ENCODE peak calls at places on chromosomes 1 and 21, in seven cellular contexts. One of them, this sample, is unnamed.

GRCh38 chr1:226411619-226412018 is 3.7 kb upstream of the PARP1 start:
- DNase-seq in HFF-Myc: no peak
- DNase-seq in mucosa of descending colon: no peak
- DNase-seq in B cell: no peak
- DNase-seq in RWPE2: no peak
- DNase-seq in Peyer's patch: no peak
- DNase-seq in IMR-90: no peak
- DNase-seq in this sample: no peak

GRCh38 chr1:21278898-21279819 is 11.1 kb downstream of the ECE1 start:
- DNase-seq in HFF-Myc: no peak
- DNase-seq in mucosa of descending colon: no peak
- DNase-seq in B cell: no peak
- DNase-seq in RWPE2: no peak
- DNase-seq in Peyer's patch: no peak
- DNase-seq in IMR-90: peak; percentile 65
- DNase-seq in this sample: peak; percentile 55

GRCh38 chr1:27966402-27967105 is 6.8 kb downstream of the XKR8 start:
- DNase-seq in HFF-Myc: no peak
- DNase-seq in mucosa of descending colon: no peak
- DNase-seq in B cell: no peak
- DNase-seq in RWPE2: no peak
- DNase-seq in Peyer's patch: no peak
- DNase-seq in IMR-90: no peak
- DNase-seq in this sample: no peak

GRCh38 chr1:55150880-55151582 is 64.1 kb downstream of the USP24 start:
- DNase-seq in HFF-Myc: no peak
- DNase-seq in mucosa of descending colon: no peak
- DNase-seq in B cell: no peak
- DNase-seq in RWPE2: no peak
- DNase-seq in Peyer's patch: no peak
- DNase-seq in IMR-90: no peak
- DNase-seq in this sample: no peak

GRCh38 chr21:42614811-42615342 is 38.5 kb upstream of the PDE9A start:
- DNase-seq in HFF-Myc: no peak
- DNase-seq in mucosa of descending colon: peak; percentile 50
- DNase-seq in B cell: no peak
- DNase-seq in RWPE2: peak; percentile 76
- DNase-seq in Peyer's patch: no peak
- DNase-seq in IMR-90: no peak
- DNase-seq in this sample: peak; percentile 29

GRCh38 chr1:117754061-117754969 is 148.5 kb downstream of the TENT5C start:
- DNase-seq in HFF-Myc: no peak
- DNase-seq in mucosa of descending colon: peak; percentile 62
- DNase-seq in B cell: peak; percentile 48
- DNase-seq in RWPE2: no peak
- DNase-seq in Peyer's patch: no peak
- DNase-seq in IMR-90: peak; percentile 59
- DNase-seq in this sample: no peak

GRCh38 chr21:15809818-15810217 is 80.0 kb downstream of the USP25 start:
- DNase-seq in HFF-Myc: no peak
- DNase-seq in mucosa of descending colon: no peak
- DNase-seq in B cell: no peak
- DNase-seq in RWPE2: no peak
- DNase-seq in Peyer's patch: no peak
- DNase-seq in IMR-90: peak; percentile 78
- DNase-seq in this sample: no peak

GRCh38 chr1:59163268-59164092 is 133.4 kb upstream of the FGGY start:
- DNase-seq in HFF-Myc: no peak
- DNase-seq in mucosa of descending colon: no peak
- DNase-seq in B cell: no peak
- DNase-seq in RWPE2: no peak
- DNase-seq in Peyer's patch: no peak
- DNase-seq in IMR-90: peak; percentile 65
- DNase-seq in this sample: no peak

GRCh38 chr1:109917429-109918076 is 6.9 kb downstream of the CSF1 start:
- DNase-seq in HFF-Myc: no peak
- DNase-seq in mucosa of descending colon: no peak
- DNase-seq in B cell: no peak
- DNase-seq in RWPE2: no peak
- DNase-seq in Peyer's patch: peak; percentile 30
- DNase-seq in IMR-90: peak; percentile 81
- DNase-seq in this sample: no peak

GRCh38 chr1:245807306-245807705 is 652.5 kb downstream of the KIF26B start:
- DNase-seq in HFF-Myc: no peak
- DNase-seq in mucosa of descending colon: no peak
- DNase-seq in B cell: peak; percentile 42
- DNase-seq in RWPE2: no peak
- DNase-seq in Peyer's patch: no peak
- DNase-seq in IMR-90: no peak
- DNase-seq in this sample: no peak

GRCh38 chr1:202107801-202108731 is 14.7 kb upstream of the GPR37L1 start:
- DNase-seq in HFF-Myc: no peak
- DNase-seq in mucosa of descending colon: peak; percentile 83
- DNase-seq in B cell: no peak
- DNase-seq in RWPE2: no peak
- DNase-seq in Peyer's patch: peak; percentile 89
- DNase-seq in IMR-90: no peak
- DNase-seq in this sample: no peak

GRCh38 chr1:9066945-9067807 is 2.3 kb downstream of the SLC2A5 start:
- DNase-seq in HFF-Myc: peak; percentile 52
- DNase-seq in mucosa of descending colon: no peak
- DNase-seq in B cell: no peak
- DNase-seq in RWPE2: peak; percentile 64
- DNase-seq in Peyer's patch: no peak
- DNase-seq in IMR-90: peak; percentile 91
- DNase-seq in this sample: no peak

GRCh38 chr21:45259206-45259795 is 28.4 kb downstream of the POFUT2 start:
- DNase-seq in HFF-Myc: no peak
- DNase-seq in mucosa of descending colon: no peak
- DNase-seq in B cell: no peak
- DNase-seq in RWPE2: peak; percentile 14
- DNase-seq in Peyer's patch: no peak
- DNase-seq in IMR-90: no peak
- DNase-seq in this sample: no peak

GRCh38 chr1:188433428-188433827 is 1604.7 kb downstream of the PLA2G4A start:
- DNase-seq in HFF-Myc: no peak
- DNase-seq in mucosa of descending colon: no peak
- DNase-seq in B cell: no peak
- DNase-seq in RWPE2: no peak
- DNase-seq in Peyer's patch: no peak
- DNase-seq in IMR-90: peak; percentile 83
- DNase-seq in this sample: no peak

GRCh38 chr1:46448109-46448911 is 41.3 kb upstream of the DMBX1 start:
- DNase-seq in HFF-Myc: no peak
- DNase-seq in mucosa of descending colon: no peak
- DNase-seq in B cell: no peak
- DNase-seq in RWPE2: no peak
- DNase-seq in Peyer's patch: no peak
- DNase-seq in IMR-90: no peak
- DNase-seq in this sample: no peak

GRCh38 chr1:159279754-159280153 is 22.4 kb upstream of the FCER1A start:
- DNase-seq in HFF-Myc: no peak
- DNase-seq in mucosa of descending colon: no peak
- DNase-seq in B cell: no peak
- DNase-seq in RWPE2: no peak
- DNase-seq in Peyer's patch: no peak
- DNase-seq in IMR-90: no peak
- DNase-seq in this sample: no peak

GRCh38 chr1:202251424-202252256 is 58.0 kb downstream of the LGR6 start:
- DNase-seq in HFF-Myc: no peak
- DNase-seq in mucosa of descending colon: no peak
- DNase-seq in B cell: no peak
- DNase-seq in RWPE2: peak; percentile 21
- DNase-seq in Peyer's patch: no peak
- DNase-seq in IMR-90: no peak
- DNase-seq in this sample: no peak

GRCh38 chr1:204127597-204128242 is 24.1 kb downstream of the ETNK2 start:
- DNase-seq in HFF-Myc: peak; percentile 59
- DNase-seq in mucosa of descending colon: peak; percentile 67
- DNase-seq in B cell: no peak
- DNase-seq in RWPE2: no peak
- DNase-seq in Peyer's patch: no peak
- DNase-seq in IMR-90: peak; percentile 88
- DNase-seq in this sample: no peak

GRCh38 chr1:173601588-173601987 is 1.3 kb downstream of the SLC9C2 start:
- DNase-seq in HFF-Myc: no peak
- DNase-seq in mucosa of descending colon: no peak
- DNase-seq in B cell: no peak
- DNase-seq in RWPE2: no peak
- DNase-seq in Peyer's patch: no peak
- DNase-seq in IMR-90: no peak
- DNase-seq in this sample: no peak

GRCh38 chr21:9759972-9760371 is 761.4 kb upstream of the TPTE start:
- DNase-seq in HFF-Myc: no peak
- DNase-seq in mucosa of descending colon: no peak
- DNase-seq in B cell: no peak
- DNase-seq in RWPE2: no peak
- DNase-seq in Peyer's patch: no peak
- DNase-seq in IMR-90: no peak
- DNase-seq in this sample: no peak

GRCh38 chr1:98920441-98921110 is 84.1 kb downstream of the PLPPR5 start:
- DNase-seq in HFF-Myc: peak; percentile 15
- DNase-seq in mucosa of descending colon: no peak
- DNase-seq in B cell: no peak
- DNase-seq in RWPE2: no peak
- DNase-seq in Peyer's patch: no peak
- DNase-seq in IMR-90: peak; percentile 77
- DNase-seq in this sample: no peak

GRCh38 chr1:12615166-12615915 is 2.7 kb downstream of the DHRS3 start:
- DNase-seq in HFF-Myc: no peak
- DNase-seq in mucosa of descending colon: no peak
- DNase-seq in B cell: no peak
- DNase-seq in RWPE2: no peak
- DNase-seq in Peyer's patch: no peak
- DNase-seq in IMR-90: peak; percentile 49
- DNase-seq in this sample: no peak

GRCh38 chr1:206637605-206638004 is 2.3 kb downstream of the DYRK3 start:
- DNase-seq in HFF-Myc: no peak
- DNase-seq in mucosa of descending colon: no peak
- DNase-seq in B cell: no peak
- DNase-seq in RWPE2: no peak
- DNase-seq in Peyer's patch: no peak
- DNase-seq in IMR-90: no peak
- DNase-seq in this sample: no peak

GRCh38 chr1:52751589-52752306 is 25.5 kb downstream of the ZYG11B start:
- DNase-seq in HFF-Myc: no peak
- DNase-seq in mucosa of descending colon: no peak
- DNase-seq in B cell: no peak
- DNase-seq in RWPE2: no peak
- DNase-seq in Peyer's patch: no peak
- DNase-seq in IMR-90: peak; percentile 60
- DNase-seq in this sample: no peak

GRCh38 chr1:115717541-115717940 is 51.0 kb downstream of the CASQ2 start:
- DNase-seq in HFF-Myc: no peak
- DNase-seq in mucosa of descending colon: peak; percentile 46
- DNase-seq in B cell: no peak
- DNase-seq in RWPE2: no peak
- DNase-seq in Peyer's patch: no peak
- DNase-seq in IMR-90: peak; percentile 15
- DNase-seq in this sample: no peak
- TF ChIP-seq CTCF in HFF-Myc: peak; percentile 33
- TF ChIP-seq CTCF in mucosa of descending colon: no peak
- TF ChIP-seq CTCF in B cell: peak; percentile 33
- TF ChIP-seq CTCF in RWPE2: peak; percentile 47
- TF ChIP-seq CTCF in Peyer's patch: peak; percentile 53
- TF ChIP-seq CTCF in IMR-90: peak; percentile 35
- TF ChIP-seq CTCF in this sample: no peak

GRCh38 chr21:26843912-26844257 is 1.3 kb downstream of the ADAMTS1 start:
- DNase-seq in HFF-Myc: no peak
- DNase-seq in mucosa of descending colon: peak; percentile 30
- DNase-seq in B cell: no peak
- DNase-seq in RWPE2: no peak
- DNase-seq in Peyer's patch: no peak
- DNase-seq in IMR-90: peak; percentile 55
- DNase-seq in this sample: no peak

GRCh38 chr21:26845066-26845749 is at the start of gene ADAMTS1:
- DNase-seq in HFF-Myc: no peak
- DNase-seq in mucosa of descending colon: peak; percentile 77
- DNase-seq in B cell: no peak
- DNase-seq in RWPE2: peak; percentile 77
- DNase-seq in Peyer's patch: peak; percentile 77
- DNase-seq in IMR-90: peak; percentile 92
- DNase-seq in this sample: peak; percentile 61

GRCh38 chr21:26845750-26846035 is 484 bp upstream of the ADAMTS1 start:
- DNase-seq in HFF-Myc: no peak
- DNase-seq in mucosa of descending colon: peak; percentile 35
- DNase-seq in B cell: no peak
- DNase-seq in RWPE2: no peak
- DNase-seq in Peyer's patch: no peak
- DNase-seq in IMR-90: no peak
- DNase-seq in this sample: no peak

GRCh38 chr21:26842976-26843911 is 2.0 kb downstream of the ADAMTS1 start:
- DNase-seq in HFF-Myc: peak; percentile 87
- DNase-seq in mucosa of descending colon: peak; percentile 88
- DNase-seq in B cell: no peak
- DNase-seq in RWPE2: peak; percentile 87
- DNase-seq in Peyer's patch: peak; percentile 61
- DNase-seq in IMR-90: peak; percentile 96
- DNase-seq in this sample: peak; percentile 48

GRCh38 chr21:26844258-26845065 is 747 bp downstream of the ADAMTS1 start:
- DNase-seq in HFF-Myc: no peak
- DNase-seq in mucosa of descending colon: peak; percentile 53
- DNase-seq in B cell: no peak
- DNase-seq in RWPE2: no peak
- DNase-seq in Peyer's patch: no peak
- DNase-seq in IMR-90: peak; percentile 22
- DNase-seq in this sample: peak; percentile 44
- TF ChIP-seq CTCF in HFF-Myc: no peak
- TF ChIP-seq CTCF in mucosa of descending colon: no peak
- TF ChIP-seq CTCF in B cell: no peak
- TF ChIP-seq CTCF in RWPE2: peak; percentile 15
- TF ChIP-seq CTCF in Peyer's patch: no peak
- TF ChIP-seq CTCF in IMR-90: no peak
- TF ChIP-seq CTCF in this sample: no peak

GRCh38 chr1:242189591-242189990 is 190.7 kb upstream of the MAP1LC3C start:
- DNase-seq in HFF-Myc: no peak
- DNase-seq in mucosa of descending colon: no peak
- DNase-seq in B cell: no peak
- DNase-seq in RWPE2: no peak
- DNase-seq in Peyer's patch: no peak
- DNase-seq in IMR-90: no peak
- DNase-seq in this sample: no peak
- TF ChIP-seq CTCF in HFF-Myc: no peak
- TF ChIP-seq CTCF in mucosa of descending colon: no peak
- TF ChIP-seq CTCF in B cell: no peak
- TF ChIP-seq CTCF in RWPE2: no peak
- TF ChIP-seq CTCF in Peyer's patch: no peak
- TF ChIP-seq CTCF in IMR-90: no peak
- TF ChIP-seq CTCF in this sample: no peak

DNA sequence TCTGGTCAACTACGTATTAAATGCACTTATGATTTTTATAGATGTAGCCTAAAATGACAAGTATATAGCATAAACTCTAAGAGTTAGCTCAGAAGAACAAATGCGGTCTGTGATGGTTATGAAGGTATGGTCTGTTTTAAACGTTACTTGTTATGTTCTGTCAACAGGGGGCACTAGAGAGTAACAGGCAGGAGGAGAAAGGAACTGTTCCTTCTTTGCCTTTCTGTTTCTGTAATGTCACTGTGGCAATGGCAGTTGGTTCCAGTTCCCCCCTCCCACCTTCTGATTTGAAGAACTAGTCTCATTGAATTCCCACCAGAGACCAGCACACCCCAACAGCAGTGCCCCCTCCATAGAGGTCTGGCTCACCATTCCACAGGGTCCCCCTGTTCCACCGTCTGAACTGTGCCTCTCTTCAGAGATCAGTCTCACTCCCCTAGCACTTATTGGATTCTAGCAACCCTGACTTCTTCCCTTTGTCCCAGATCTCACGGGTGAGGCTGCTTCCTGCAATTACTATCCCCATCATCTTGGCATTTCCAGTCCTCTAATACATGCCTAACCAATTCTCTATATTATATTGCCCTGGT is 14.0 kb downstream of the KRTAP24-1 start:
- DNase-seq in HFF-Myc: no peak
- DNase-seq in mucosa of descending colon: no peak
- DNase-seq in B cell: no peak
- DNase-seq in RWPE2: no peak
- DNase-seq in Peyer's patch: no peak
- DNase-seq in IMR-90: no peak
- DNase-seq in this sample: no peak
- TF ChIP-seq CTCF in HFF-Myc: peak; percentile 24
- TF ChIP-seq CTCF in mucosa of descending colon: no peak
- TF ChIP-seq CTCF in B cell: no peak
- TF ChIP-seq CTCF in RWPE2: no peak
- TF ChIP-seq CTCF in Peyer's patch: peak; percentile 29
- TF ChIP-seq CTCF in IMR-90: no peak
- TF ChIP-seq CTCF in this sample: no peak